ENCODE peak calls at places on chromosomes 4 and X, in five cellular contexts. H is SJSA1, M is mammary epithelial cell, J is adrenal gland, Z is right atrium auricular region. T is an unnamed sample.
A peak's percentile ranks its signal among the peaks of the same experiment; 100 is the strongest.

GRCh38 chr4:176778063-176778462 is 14.7 kb downstream of the VEGFC start:
- DNase-seq in H (no peak), M (peak; percentile 40), J (no peak), Z (no peak), T (no peak)

GRCh38 chrX:13463608-13464007 is 105.8 kb upstream of the EGFL6 start:
- DNase-seq in H (no peak), M (peak; percentile 53), J (no peak), Z (no peak), T (peak; percentile 56)

GRCh38 chr4:12231098-12231497 is 802.4 kb upstream of the HS3ST1 start:
- DNase-seq in H (no peak), M (no peak), J (no peak), Z (no peak), T (no peak)

GRCh38 chr4:181656748-181657147 is 586.5 kb upstream of the TENM3 start:
- DNase-seq in H (no peak), M (no peak), J (no peak), Z (no peak), T (no peak)

GRCh38 chr4:166169111-166169510 is 296.1 kb downstream of the TLL1 start:
- DNase-seq in H (no peak), M (peak; percentile 23), J (no peak), Z (no peak), T (no peak)

GRCh38 chrX:57528670-57529255 is 63.0 kb upstream of the ZXDB start:
- DNase-seq in H (no peak), M (peak; percentile 9), J (no peak), Z (no peak), T (peak; percentile 24)

GRCh38 chrX:69195197-69195596 is 29.9 kb upstream of the PJA1 start:
- DNase-seq in H (no peak), M (no peak), J (no peak), Z (no peak), T (no peak)

GRCh38 chrX:114583646-114584433 is at the start of gene HTR2C:
- DNase-seq in H (no peak), M (no peak), J (no peak), Z (no peak), T (no peak)

GRCh38 chrX:39063037-39063436 is 261.8 kb downstream of the MID1IP1 start:
- DNase-seq in H (no peak), M (no peak), J (peak; percentile 9), Z (peak; percentile 60), T (no peak)

GRCh38 chr4:182628540-182628939 is 288.6 kb downstream of the DCTD start:
- DNase-seq in H (no peak), M (no peak), J (no peak), Z (no peak), T (no peak)

GRCh38 chr4:16609170-16609758 is 289.2 kb downstream of the LDB2 start:
- DNase-seq in H (no peak), M (no peak), J (no peak), Z (no peak), T (no peak)

GRCh38 chr4:145217339-145217738 is 37.0 kb upstream of the OTUD4 start:
- DNase-seq in H (no peak), M (no peak), J (no peak), Z (no peak), T (no peak)

GRCh38 chrX:107715331-107716044 is 60.1 kb downstream of the TSC22D3 start:
- DNase-seq in H (no peak), M (peak; percentile 69), J (peak; percentile 25), Z (no peak), T (no peak)

GRCh38 chr4:76087007-76087769 is 12.7 kb downstream of the ART3 start:
- DNase-seq in H (peak; percentile 54), M (peak; percentile 82), J (peak; percentile 67), Z (no peak), T (peak; percentile 28)

GRCh38 chrX:30904186-30904585 is 15.1 kb upstream of the TAB3 start:
- DNase-seq in H (no peak), M (no peak), J (no peak), Z (no peak), T (no peak)

GRCh38 chr4:73311428-73311827 is 52.8 kb upstream of the ANKRD17 start:
- DNase-seq in H (no peak), M (peak; percentile 23), J (no peak), Z (no peak), T (peak; percentile 17)

GRCh38 chr4:137470806-137471205 is 61.5 kb downstream of the PCDH18 start:
- DNase-seq in H (no peak), M (no peak), J (no peak), Z (no peak), T (no peak)

GRCh38 chrX:56802921-56803848 is 74.1 kb downstream of the NBDY start:
- DNase-seq in H (peak; percentile 33), M (peak; percentile 67), J (peak; percentile 84), Z (peak; percentile 88), T (no peak)

GRCh38 chrX:140572724-140573123 is 67.9 kb upstream of the SOX3 start:
- DNase-seq in H (no peak), M (peak; percentile 14), J (peak; percentile 43), Z (no peak), T (peak; percentile 20)

GRCh38 chr4:171279131-171279530 is 534.1 kb upstream of the GALNTL6 start:
- DNase-seq in H (no peak), M (no peak), J (no peak), Z (no peak), T (no peak)

GRCh38 chr4:184907216-184907615 is 81.4 kb upstream of the ACSL1 start:
- DNase-seq in H (no peak), M (peak; percentile 10), J (no peak), Z (no peak), T (no peak)

GRCh38 chr4:61308033-61308432 is 107.9 kb downstream of the ADGRL3 start:
- DNase-seq in H (no peak), M (no peak), J (no peak), Z (no peak), T (no peak)

GRCh38 chr4:82842593-82842992 is 44.0 kb upstream of the SCD5 start:
- DNase-seq in H (no peak), M (no peak), J (no peak), Z (no peak), T (no peak)

GRCh38 chr4:188307591-188307990 is 168.3 kb downstream of the TRIML1 start:
- DNase-seq in H (no peak), M (no peak), J (no peak), Z (no peak), T (no peak)

GRCh38 chr4:8272472-8273428 is 3.2 kb downstream of the HTRA3 start:
- DNase-seq in H (no peak), M (no peak), J (no peak), Z (no peak), T (no peak)

GRCh38 chr4:80173387-80173786 is 23.9 kb upstream of the PRDM8 start:
- DNase-seq in H (no peak), M (peak; percentile 87), J (no peak), Z (no peak), T (peak; percentile 62)

GRCh38 chr4:48944659-48945290 is 38.2 kb upstream of the OCIAD2 start:
- DNase-seq in H (no peak), M (peak; percentile 61), J (peak; percentile 23), Z (no peak), T (peak; percentile 51)

GRCh38 chr4:80361329-80361900 is 25.9 kb downstream of the CFAP299 start:
- DNase-seq in H (no peak), M (peak; percentile 28), J (no peak), Z (no peak), T (peak; percentile 29)

GRCh38 chr4:153114771-153115321 is 89.4 kb upstream of the TRIM2 start:
- DNase-seq in H (peak; percentile 60), M (peak; percentile 90), J (peak; percentile 56), Z (peak; percentile 42), T (peak; percentile 70)

GRCh38 chrX:41558531-41558930 is 111.4 kb downstream of the NYX start:
- DNase-seq in H (no peak), M (no peak), J (no peak), Z (no peak), T (peak; percentile 6)

GRCh38 chrX:105331244-105331643 is 110.8 kb upstream of the TEX13A start:
- DNase-seq in H (no peak), M (peak; percentile 50), J (no peak), Z (no peak), T (no peak)

GRCh38 chr4:139740121-139740520 is 74.5 kb downstream of the MGST2 start:
- DNase-seq in H (no peak), M (no peak), J (peak; percentile 79), Z (peak; percentile 75), T (no peak)

GRCh38 chrX:134239016-134239415 is 2.0 kb downstream of the CCDC160 start:
- DNase-seq in H (no peak), M (no peak), J (no peak), Z (no peak), T (no peak)

DNA sequence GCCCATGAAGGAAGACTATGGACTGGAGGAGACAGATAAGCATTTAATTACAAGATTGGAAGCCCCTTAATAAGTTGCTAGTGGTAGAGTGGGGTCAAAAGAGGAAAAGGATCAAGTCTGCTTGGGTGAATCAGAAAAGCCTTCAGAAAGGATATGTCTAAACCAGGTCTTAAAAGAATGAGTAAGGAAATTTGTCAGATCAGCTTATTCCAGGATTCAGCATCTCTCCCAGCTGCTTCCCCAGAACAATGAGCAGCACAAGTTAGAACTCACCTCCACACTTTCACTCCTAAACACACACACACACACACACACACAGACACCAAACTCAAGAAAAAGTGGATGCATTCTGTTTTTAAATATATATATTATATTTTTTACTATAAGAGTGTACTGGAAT is 166.5 kb downstream of the CPEB2 start:
- DNase-seq in H (no peak), M (no peak), J (no peak), Z (no peak), T (no peak)
- H3K4me3 ChIP-seq in H (no peak overlapping the region), M (no peak overlapping the region), J (no peak overlapping the region), Z (no peak overlapping the region), T (no peak overlapping the region)

GRCh38 chr4:57064811-57065711 is 45.1 kb downstream of the IGFBP7 start:
- DNase-seq in H (peak; percentile 96), M (no peak), J (peak; percentile 29), Z (peak; percentile 87), T (no peak)
- H3K4me3 ChIP-seq in H (no peak overlapping the region), M (no peak overlapping the region), J (no peak overlapping the region), Z (no peak overlapping the region), T (no peak overlapping the region)

GRCh38 chr4:186485621-186486062 is 69.7 kb downstream of the MTNR1A start:
- DNase-seq in H (peak; percentile 73), M (peak; percentile 16), J (no peak), Z (no peak), T (no peak)
- H3K4me3 ChIP-seq in H (peak overlapping the region; percentile 36), M (peak overlapping the region; percentile 8), J (no peak overlapping the region), Z (no peak overlapping the region), T (no peak overlapping the region)

DNA sequence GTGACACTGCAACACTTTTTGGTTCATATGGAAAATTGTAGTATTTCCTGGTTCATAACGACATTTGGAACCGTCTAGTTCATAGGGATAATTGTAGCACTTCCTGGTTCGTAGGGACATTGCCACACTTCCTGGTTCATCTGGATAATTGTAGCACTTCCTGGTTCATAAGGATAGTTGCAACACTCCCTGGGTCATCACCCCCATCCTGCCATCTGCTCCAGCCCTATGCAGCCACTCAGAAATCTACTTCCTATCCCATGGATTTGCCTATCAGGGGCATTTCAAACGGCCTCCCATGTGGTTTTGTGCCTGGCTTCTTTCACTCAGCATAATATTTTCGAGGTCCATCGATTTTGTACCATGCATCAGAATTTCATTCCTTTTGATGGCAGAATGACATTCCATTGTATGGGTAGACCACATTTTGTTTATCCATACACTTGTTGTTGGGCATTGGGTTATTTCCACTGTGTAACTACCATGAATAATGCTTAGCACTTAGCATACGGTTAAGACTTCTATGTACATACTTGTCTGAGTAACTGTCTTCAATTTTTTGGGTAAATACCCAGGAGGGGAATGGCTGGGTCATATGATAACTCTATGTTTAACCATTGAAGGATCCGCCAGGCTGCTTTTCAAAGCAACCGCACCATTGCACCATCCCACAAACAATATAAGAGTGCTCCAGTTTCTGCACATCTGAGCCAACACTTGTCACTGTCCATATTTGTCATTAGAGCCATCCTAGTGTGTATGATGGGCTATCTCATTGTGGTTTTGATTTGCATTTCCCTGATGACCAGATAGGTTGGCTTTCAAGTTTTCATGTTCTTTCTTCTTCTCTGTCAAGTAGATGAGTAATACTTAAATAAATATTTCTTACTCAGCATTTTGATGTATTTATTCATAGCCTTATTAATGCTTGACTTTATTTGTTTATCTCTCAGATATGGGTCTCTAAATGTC is 58.3 kb upstream of the CD99 start:
- DNase-seq in H (no peak), M (no peak), J (no peak), Z (no peak), T (peak; percentile 21)
- H3K4me3 ChIP-seq in H (no peak overlapping the region), M (no peak overlapping the region), J (no peak overlapping the region), Z (no peak overlapping the region), T (no peak overlapping the region)